ENCODE peak calls at places on chromosome 7, in ten cellular contexts. B is RWPE2, P is cardiac muscle cell, W is lower lobe of right lung, V is testis, R is spleen, D is IMR-90, J is sigmoid colon, A is heart left ventricle, O is right lobe of liver. E is an unnamed sample. For H3K36me3 and H3K9me3, the result is how much of the 10 kb centered on the place peaks cover.

GRCh38 chr7:26078437-26079362 is 73.3 kb upstream of the NFE2L3 start:
- DNase-seq in B (peak), P (peak), W (peak), V (peak), R (peak), D (no peak), J (peak), A (peak), O (peak), E (peak)

GRCh38 chr7:5595545-5596045 is 172.0 kb upstream of the TNRC18 start:
- DNase-seq in B (peak), P (no peak), W (no peak), V (no peak), R (no peak), D (peak), J (no peak), A (no peak), O (no peak), E (peak)

GRCh38 chr7:135745702-135746312 is 2.8 kb downstream of the FAM180A start:
- DNase-seq in B (peak), P (peak), W (no peak), V (no peak), R (no peak), D (peak), J (peak), A (no peak), O (peak), E (peak)

GRCh38 chr7:3021825-3022224 is 21.8 kb downstream of the CARD11 start:
- DNase-seq in B (no peak), P (no peak), W (no peak), V (no peak), R (no peak), D (no peak), J (no peak), A (no peak), O (no peak), E (no peak)

GRCh38 chr7:6416516-6417145 is 31.1 kb downstream of the DAGLB start:
- DNase-seq in B (no peak), P (peak), W (no peak), V (no peak), R (no peak), D (peak), J (no peak), A (no peak), O (no peak), E (peak)

GRCh38 chr7:115658223-115658622 is 372.3 kb downstream of the TFEC start:
- DNase-seq in B (no peak), P (no peak), W (no peak), V (no peak), R (no peak), D (no peak), J (no peak), A (no peak), O (no peak), E (no peak)

GRCh38 chr7:24963218-24963617 is 16.8 kb downstream of the OSBPL3 start:
- DNase-seq in B (no peak), P (peak), W (peak), V (peak), R (peak), D (peak), J (peak), A (peak), O (peak), E (peak)

GRCh38 chr7:156177396-156178055 is 365.3 kb upstream of the SHH start:
- DNase-seq in B (no peak), P (no peak), W (no peak), V (no peak), R (no peak), D (no peak), J (no peak), A (no peak), O (no peak), E (no peak)

GRCh38 chr7:47546728-47547494 is 35.0 kb downstream of the TNS3 start:
- DNase-seq in B (no peak), P (no peak), W (no peak), V (no peak), R (peak), D (no peak), J (no peak), A (no peak), O (no peak), E (no peak)

GRCh38 chr7:151215396-151215795 is 5.1 kb upstream of the H2BK1 start:
- DNase-seq in B (no peak), P (no peak), W (no peak), V (no peak), R (peak), D (no peak), J (no peak), A (no peak), O (no peak), E (no peak)

GRCh38 chr7:151210087-151210854 is at the start of gene H2BK1:
- DNase-seq in B (peak), P (no peak), W (no peak), V (no peak), R (peak), D (no peak), J (no peak), A (no peak), O (no peak), E (no peak)

GRCh38 chr7:151211155-151211772 is 976 bp upstream of the H2BK1 start:
- DNase-seq in B (no peak), P (no peak), W (no peak), V (no peak), R (no peak), D (no peak), J (no peak), A (no peak), O (no peak), E (no peak)

GRCh38 chr7:151213826-151214225 is 3.5 kb upstream of the H2BK1 start:
- DNase-seq in B (no peak), P (no peak), W (no peak), V (no peak), R (peak), D (no peak), J (no peak), A (no peak), O (no peak), E (no peak)

DNA sequence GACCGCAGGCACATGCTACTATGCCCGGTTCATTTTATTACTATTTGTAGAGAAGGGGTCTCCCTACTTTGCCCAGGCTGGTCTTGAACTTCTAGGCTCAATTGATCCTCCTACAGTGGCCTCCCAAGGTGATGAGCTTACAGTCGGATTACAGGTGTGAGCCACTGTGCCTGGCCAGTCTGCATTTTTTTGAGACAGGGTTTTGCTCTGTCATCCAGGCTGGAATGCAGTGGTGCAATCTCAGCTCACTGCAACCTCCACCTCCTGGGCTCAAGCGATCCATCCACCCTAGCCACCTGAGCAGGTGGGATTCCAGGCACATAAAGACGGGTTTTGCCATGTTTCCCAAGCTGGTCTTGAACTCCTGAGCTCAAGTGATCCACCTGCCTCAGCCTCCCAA is 2.3 kb upstream of the H2BK1 start:
- DNase-seq in B (no peak), P (no peak), W (no peak), V (no peak), R (peak), D (no peak), J (no peak), A (no peak), O (no peak), E (no peak)
- H3K36me3 ChIP-seq in B (under half), P (under half), W (half or more), V (under half), R (under half), D (under half), J (under half), A (half or more), O (under half), E (under half)

GRCh38 chr7:22143496-22143895 is 197.8 kb upstream of the CDCA7L start:
- DNase-seq in B (no peak), P (no peak), W (no peak), V (no peak), R (no peak), D (no peak), J (no peak), A (no peak), O (no peak), E (no peak)

GRCh38 chr7:22141355-22141754 is 195.7 kb upstream of the CDCA7L start:
- DNase-seq in B (no peak), P (no peak), W (no peak), V (no peak), R (no peak), D (no peak), J (no peak), A (no peak), O (no peak), E (no peak)

GRCh38 chr7:22140597-22140996 is 194.9 kb upstream of the CDCA7L start:
- DNase-seq in B (no peak), P (no peak), W (no peak), V (no peak), R (no peak), D (no peak), J (no peak), A (no peak), O (no peak), E (no peak)

GRCh38 chr7:22138886-22139285 is 193.2 kb upstream of the CDCA7L start:
- DNase-seq in B (no peak), P (no peak), W (no peak), V (no peak), R (no peak), D (no peak), J (no peak), A (no peak), O (no peak), E (no peak)

DNA sequence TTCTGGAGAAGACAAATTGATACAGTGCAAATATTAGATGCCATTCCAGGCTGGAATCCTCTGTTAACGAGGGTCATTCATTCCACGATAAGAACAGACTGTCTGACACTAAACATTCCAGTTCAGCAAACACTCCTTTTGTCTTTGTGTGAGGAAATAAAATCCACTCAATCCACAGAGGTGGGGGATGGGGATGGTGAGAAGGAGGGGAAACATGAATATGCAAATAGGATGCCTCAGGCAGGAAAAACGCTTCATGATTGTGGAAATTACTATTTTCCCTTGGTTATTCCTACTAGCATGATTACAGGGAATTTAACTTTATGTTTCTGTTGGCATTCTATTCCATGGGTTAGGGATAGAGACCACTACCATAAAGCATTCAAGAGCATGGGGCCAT is 196.9 kb upstream of the CDCA7L start:
- DNase-seq in B (no peak), P (no peak), W (no peak), V (no peak), R (no peak), D (no peak), J (no peak), A (no peak), O (no peak), E (no peak)
- H3K4me3 ChIP-seq in B (no peak), P (no peak), W (no peak), V (peak), R (no peak), D (no peak), J (no peak), A (no peak), O (no peak), E (no peak)

GRCh38 chr7:128005117-128005516 is 26.1 kb downstream of the LRRC4 start:
- DNase-seq in B (no peak), P (no peak), W (no peak), V (no peak), R (no peak), D (no peak), J (no peak), A (no peak), O (no peak), E (no peak)
- H3K9me3 ChIP-seq in B (under half), P (under half), W (under half), V (under half), R (under half), D (under half), J (under half), A (under half), O (under half), E (under half)

GRCh38 chr7:105623906-105624305 is 42.6 kb upstream of the EFCAB10 start:
- DNase-seq in B (no peak), P (no peak), W (no peak), V (no peak), R (no peak), D (no peak), J (peak), A (no peak), O (no peak), E (no peak)
- H3K36me3 ChIP-seq in B (under half), P (under half), W (half or more), V (under half), R (under half), D (under half), J (under half), A (under half), O (under half), E (under half)

DNA sequence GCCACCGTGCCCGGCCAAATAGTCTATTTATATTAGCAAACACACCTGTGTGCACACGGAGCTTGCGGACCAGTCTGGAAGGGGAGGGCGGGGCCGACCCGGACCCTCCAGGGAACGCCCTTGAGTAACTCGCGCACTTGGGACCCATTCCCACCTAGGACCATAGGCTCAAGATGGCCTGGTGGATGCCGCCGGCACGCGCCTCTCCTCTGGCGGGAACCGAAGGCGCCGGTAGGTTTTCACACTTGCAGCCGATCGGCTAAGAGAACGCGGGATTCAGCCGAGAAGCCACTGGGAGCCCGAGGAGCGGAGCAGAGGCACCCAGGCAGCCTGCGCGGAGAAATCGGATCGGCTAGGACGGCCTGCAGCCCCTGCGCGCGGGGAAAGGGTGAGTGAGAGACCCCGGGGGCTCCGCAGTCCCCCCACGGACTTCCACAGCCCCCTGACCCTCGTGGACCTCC is 18.9 kb downstream of the IFT22 start:
- DNase-seq in B (no peak), P (peak), W (no peak), V (no peak), R (no peak), D (no peak), J (no peak), A (peak), O (no peak), E (no peak)
- H3K4me3 ChIP-seq in B (no peak), P (peak), W (no peak), V (no peak), R (no peak), D (no peak), J (peak), A (no peak), O (no peak), E (no peak)

DNA sequence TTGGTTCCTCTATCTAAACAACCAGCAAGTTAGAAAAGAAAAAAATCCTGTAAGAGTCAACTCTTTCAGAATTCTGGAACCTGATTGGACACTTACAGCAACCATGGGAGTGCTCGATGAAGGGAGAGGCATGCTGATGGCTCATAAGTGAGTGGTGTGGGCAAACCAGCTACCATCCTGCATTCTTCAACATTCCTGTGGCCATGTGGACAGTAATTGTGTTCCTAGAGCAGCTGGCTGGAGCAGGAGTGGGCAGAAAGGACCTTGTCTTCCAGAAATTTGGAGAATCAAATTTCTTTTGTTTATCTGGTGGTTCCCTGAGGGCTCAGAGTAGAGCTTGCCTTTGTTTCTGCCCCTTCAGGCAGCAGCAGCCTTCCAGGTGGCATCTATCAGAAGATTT is 22.5 kb upstream of the MYL7 start:
- DNase-seq in B (no peak), P (peak), W (no peak), V (no peak), R (no peak), D (peak), J (no peak), A (no peak), O (no peak), E (peak)
- H3K9me3 ChIP-seq in B (under half), P (under half), W (under half), V (under half), R (under half), D (under half), J (under half), A (under half), O (under half), E (under half)

GRCh38 chr7:127838816-127839415 is 186.9 kb downstream of the SND1 start:
- DNase-seq in B (no peak), P (peak), W (no peak), V (peak), R (no peak), D (peak), J (peak), A (no peak), O (no peak), E (no peak)
- H3K36me3 ChIP-seq in B (under half), P (under half), W (under half), V (under half), R (under half), D (under half), J (under half), A (under half), O (under half), E (under half)

GRCh38 chr7:18754766-18755165 is 259.2 kb downstream of the HDAC9 start:
- DNase-seq in B (no peak), P (peak), W (no peak), V (no peak), R (no peak), D (peak), J (no peak), A (no peak), O (no peak), E (no peak)

GRCh38 chr7:18755793-18756192 is 260.2 kb downstream of the HDAC9 start:
- DNase-seq in B (no peak), P (no peak), W (no peak), V (no peak), R (no peak), D (no peak), J (no peak), A (no peak), O (no peak), E (no peak)

GRCh38 chr7:18756378-18757050 is 261.0 kb downstream of the HDAC9 start:
- DNase-seq in B (no peak), P (no peak), W (no peak), V (no peak), R (no peak), D (no peak), J (no peak), A (no peak), O (no peak), E (no peak)

GRCh38 chr7:18760046-18760445 is 264.5 kb downstream of the HDAC9 start:
- DNase-seq in B (no peak), P (no peak), W (no peak), V (no peak), R (no peak), D (peak), J (no peak), A (no peak), O (no peak), E (no peak)

GRCh38 chr7:18753972-18754610 is 258.5 kb downstream of the HDAC9 start:
- DNase-seq in B (no peak), P (peak), W (no peak), V (no peak), R (no peak), D (peak), J (no peak), A (no peak), O (no peak), E (peak)
- H3K4me3 ChIP-seq in B (no peak), P (no peak), W (no peak), V (no peak), R (no peak), D (no peak), J (no peak), A (no peak), O (no peak), E (no peak)

GRCh38 chr7:158228131-158228530 is 359.5 kb downstream of the PTPRN2 start:
- DNase-seq in B (no peak), P (no peak), W (no peak), V (no peak), R (no peak), D (no peak), J (no peak), A (no peak), O (no peak), E (no peak)
- H3K9me3 ChIP-seq in B (under half), P (under half), W (under half), V (under half), R (under half), D (under half), J (under half), A (under half), O (under half), E (under half)

DNA sequence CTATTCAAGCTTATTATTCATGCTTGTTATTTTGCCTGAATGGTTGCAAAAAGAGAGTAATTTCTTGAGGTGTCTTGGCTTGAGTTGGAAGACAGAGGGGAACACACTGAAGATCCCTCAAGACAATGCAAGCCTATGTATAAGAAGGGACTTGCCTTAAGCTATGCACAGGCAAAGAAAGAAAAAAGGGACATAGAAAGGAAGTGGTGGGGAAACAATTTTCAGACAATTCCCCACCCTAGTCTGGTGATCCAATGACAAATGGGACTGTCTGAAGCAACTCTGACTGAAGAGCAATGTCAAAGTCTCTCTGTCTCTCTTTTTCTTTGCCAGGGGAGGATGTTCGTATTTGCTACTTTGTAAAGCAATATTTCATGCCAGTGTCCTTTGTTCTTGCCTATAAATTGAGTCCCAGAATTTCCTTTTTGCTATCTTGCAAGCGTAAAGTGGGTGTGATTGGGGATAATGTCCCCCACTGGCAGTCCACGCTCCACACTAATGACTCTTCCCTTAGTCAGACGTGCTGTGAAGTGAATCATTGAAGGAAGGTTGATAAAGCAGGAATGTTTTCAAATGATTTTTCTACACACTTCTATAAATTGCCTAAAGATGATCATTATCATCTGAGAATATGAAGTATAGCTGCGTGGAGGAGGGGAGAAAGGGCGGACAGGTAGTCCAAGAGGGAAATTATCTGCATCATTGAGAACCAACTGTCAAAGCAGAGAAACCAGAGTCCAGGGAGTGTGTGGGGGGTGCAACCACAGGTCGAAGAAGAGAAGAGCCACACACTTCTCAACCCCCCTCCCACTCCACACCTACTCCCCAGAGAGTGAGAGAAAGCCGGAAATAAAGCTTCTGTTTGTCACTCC is 243.8 kb upstream of the ETV1 start:
- DNase-seq in B (no peak), P (peak), W (no peak), V (no peak), R (no peak), D (peak), J (no peak), A (no peak), O (no peak), E (no peak)
- H3K36me3 ChIP-seq in B (under half), P (under half), W (under half), V (under half), R (under half), D (under half), J (under half), A (under half), O (under half), E (under half)

E was measured in MG63.